ENCODE peak calls at places on chromosomes 13 and 19, in six cellular contexts. G, X, B, K, D and N are unnamed samples.

GRCh38 chr13:85798999-85799646 is at the start of gene SLITRK6:
- DNase-seq in G (no peak), X (no peak), B (peak; percentile 15), K (no peak), D (no peak), N (no peak)

GRCh38 chr19:56837492-56837891 is 3.0 kb downstream of the PEG3 start:
- DNase-seq in G (peak; percentile 92), X (peak; percentile 31), B (no peak), K (peak; percentile 76), D (peak; percentile 79), N (no peak)

GRCh38 chr19:42129399-42130253 is 2.6 kb downstream of the POU2F2 start:
- DNase-seq in G (peak; percentile 7), X (peak; percentile 29), B (no peak), K (no peak), D (peak; percentile 94), N (no peak)

GRCh38 chr13:40187324-40187795 is 479.1 kb downstream of the FOXO1 start:
- DNase-seq in G (no peak), X (no peak), B (no peak), K (no peak), D (peak; percentile 78), N (no peak)

GRCh38 chr19:7926727-7927604 is 1.0 kb upstream of the CTXN1 start:
- DNase-seq in G (peak; percentile 20), X (no peak), B (no peak), K (peak; percentile 48), D (peak; percentile 81), N (no peak)

GRCh38 chr19:56946164-56946563 is 105.6 kb upstream of the PEG3 start:
- DNase-seq in G (no peak), X (no peak), B (no peak), K (peak; percentile 55), D (no peak), N (no peak)

GRCh38 chr13:37640499-37640898 is 41.9 kb upstream of the POSTN start:
- DNase-seq in G (no peak), X (no peak), B (no peak), K (no peak), D (no peak), N (no peak)

GRCh38 chr13:26498524-26499208 is 58.8 kb upstream of the WASF3 start:
- DNase-seq in G (no peak), X (no peak), B (no peak), K (no peak), D (no peak), N (no peak)

GRCh38 chr13:20499986-20500385 is 25.7 kb downstream of the CRYL1 start:
- DNase-seq in G (no peak), X (no peak), B (no peak), K (no peak), D (no peak), N (no peak)

GRCh38 chr13:20825476-20825875 is 51.7 kb upstream of the EEF1AKMT1 start:
- DNase-seq in G (peak; percentile 35), X (no peak), B (no peak), K (no peak), D (no peak), N (no peak)

GRCh38 chr13:20779405-20779804 is 5.6 kb upstream of the EEF1AKMT1 start:
- DNase-seq in G (no peak), X (no peak), B (no peak), K (no peak), D (no peak), N (no peak)

GRCh38 chr13:110006304-110006703 is 219.9 kb upstream of the IRS2 start:
- DNase-seq in G (no peak), X (no peak), B (peak; percentile 62), K (no peak), D (no peak), N (no peak)

GRCh38 chr19:1618157-1619093 is 13.2 kb upstream of the UQCR11 start:
- DNase-seq in G (peak; percentile 40), X (peak; percentile 39), B (peak; percentile 29), K (no peak), D (no peak), N (no peak)

GRCh38 chr19:8238251-8238650 is 29.1 kb downstream of the CERS4 start:
- DNase-seq in G (no peak), X (no peak), B (no peak), K (no peak), D (no peak), N (no peak)

GRCh38 chr13:110634558-110634957 is 19.2 kb downstream of the NAXD start:
- DNase-seq in G (no peak), X (no peak), B (peak; percentile 12), K (no peak), D (no peak), N (no peak)

GRCh38 chr13:68390987-68391386 is 1160.9 kb upstream of the PCDH9 start:
- DNase-seq in G (no peak), X (no peak), B (no peak), K (no peak), D (no peak), N (no peak)

GRCh38 chr19:40806385-40807146 is 7.6 kb downstream of the EGLN2 start:
- DNase-seq in G (peak; percentile 53), X (peak; percentile 62), B (peak; percentile 57), K (peak; percentile 72), D (peak; percentile 93), N (peak; percentile 38)

DNA sequence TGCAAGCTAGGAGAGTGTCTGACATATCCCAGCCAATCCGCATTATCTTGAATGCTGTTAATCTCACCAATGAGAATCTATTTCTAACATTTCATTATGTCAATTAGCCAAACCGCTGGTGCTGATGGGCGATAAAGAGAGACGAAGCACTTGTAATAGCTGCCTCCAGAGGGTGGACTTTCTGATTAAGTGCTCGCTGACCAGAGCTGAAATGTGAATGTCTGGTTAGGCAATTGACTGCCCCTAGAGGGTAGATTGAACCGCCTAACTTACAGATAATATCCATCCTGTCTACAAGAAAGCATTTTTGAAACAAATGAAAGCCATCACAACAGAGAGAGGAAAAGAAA is 552 bp upstream of the GRWD1 start:
- DNase-seq in G (peak; percentile 38), X (no peak), B (peak; percentile 77), K (no peak), D (no peak), N (no peak)
- TF ChIP-seq POLR2A in G (no peak), X (no peak), B (no peak), K (no peak), D (no peak), N (no peak)

GRCh38 chr19:50513746-50514345 is at the start of gene ASPDH:
- DNase-seq in G (no peak), X (no peak), B (no peak), K (no peak), D (peak; percentile 81), N (no peak)

GRCh38 chr19:50512999-50513745 is 541 bp downstream of the ASPDH start:
- DNase-seq in G (no peak), X (no peak), B (no peak), K (no peak), D (peak; percentile 64), N (no peak)

GRCh38 chr19:50515168-50515561 is 1.5 kb upstream of the ASPDH start:
- DNase-seq in G (no peak), X (no peak), B (no peak), K (no peak), D (peak; percentile 75), N (no peak)

GRCh38 chr19:50516456-50516855 is 2.7 kb upstream of the ASPDH start:
- DNase-seq in G (no peak), X (no peak), B (no peak), K (no peak), D (peak; percentile 51), N (no peak)

DNA sequence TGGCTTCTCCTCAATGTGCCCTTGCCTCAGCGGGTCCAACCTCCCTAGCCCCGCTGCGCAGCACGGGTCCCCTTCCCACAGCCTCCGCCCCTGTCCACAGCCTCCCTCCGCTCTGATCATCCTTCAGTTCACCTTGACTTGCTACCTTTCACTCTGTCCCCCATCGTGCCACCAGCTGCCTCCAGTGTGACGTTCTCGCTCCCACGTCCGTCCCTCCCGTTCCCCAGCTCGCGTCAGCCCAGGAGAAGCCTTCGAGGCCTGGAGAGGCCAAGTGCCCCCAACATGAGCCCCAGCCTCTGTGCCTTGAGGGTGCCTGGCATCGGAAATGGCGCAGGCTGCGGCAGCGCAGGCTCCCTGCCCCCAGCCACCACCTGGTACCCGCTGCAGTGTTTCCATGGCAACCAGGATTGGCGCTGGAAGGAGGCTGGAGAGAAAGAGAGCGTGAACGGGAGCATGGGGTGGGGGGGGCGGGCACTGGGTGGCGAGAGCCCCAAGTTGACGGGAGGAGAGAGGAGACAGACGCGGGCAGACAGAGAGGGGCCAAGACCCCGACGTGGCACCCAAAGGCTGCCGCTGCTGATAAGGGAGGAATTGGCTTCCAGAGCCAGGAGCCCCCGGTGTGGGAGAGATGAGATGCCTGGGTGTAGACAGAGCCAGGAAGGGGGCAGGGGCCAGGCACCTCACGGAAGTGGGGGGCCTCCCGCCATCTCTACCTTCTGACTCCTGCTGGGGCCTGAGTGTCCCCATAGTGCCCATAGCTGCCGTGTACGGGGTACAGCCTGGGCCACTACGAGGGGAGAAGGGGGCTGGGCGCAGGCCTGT is 844 bp upstream of the ASPDH start:
- DNase-seq in G (no peak), X (no peak), B (no peak), K (no peak), D (peak; percentile 74), N (no peak)
- H3K27me3 ChIP-seq in G (no peaks in the 10 kb centered on the region), X (no peaks in the 10 kb centered on the region), B (no peaks in the 10 kb centered on the region), K (no peaks in the 10 kb centered on the region), D (peaks cover 37% of the 10 kb centered on the region), N (peaks cover 22% of the 10 kb centered on the region)

GRCh38 chr19:55778331-55778730 is 9.4 kb downstream of the RFPL4AL1 start:
- DNase-seq in G (no peak), X (no peak), B (no peak), K (no peak), D (no peak), N (no peak)
- H3K9me3 ChIP-seq in G (no peaks in the 10 kb centered on the region), X (no peaks in the 10 kb centered on the region), B (no peaks in the 10 kb centered on the region), K (no peaks in the 10 kb centered on the region), D (no peaks in the 10 kb centered on the region), N (no peaks in the 10 kb centered on the region)

GRCh38 chr19:33812388-33813330 is 16.0 kb downstream of the KCTD15 start:
- DNase-seq in G (no peak), X (no peak), B (no peak), K (no peak), D (peak; percentile 67), N (no peak)
- TF ChIP-seq POLR2A in G (no peak), X (no peak), B (no peak), K (no peak), D (no peak), N (no peak)

DNA sequence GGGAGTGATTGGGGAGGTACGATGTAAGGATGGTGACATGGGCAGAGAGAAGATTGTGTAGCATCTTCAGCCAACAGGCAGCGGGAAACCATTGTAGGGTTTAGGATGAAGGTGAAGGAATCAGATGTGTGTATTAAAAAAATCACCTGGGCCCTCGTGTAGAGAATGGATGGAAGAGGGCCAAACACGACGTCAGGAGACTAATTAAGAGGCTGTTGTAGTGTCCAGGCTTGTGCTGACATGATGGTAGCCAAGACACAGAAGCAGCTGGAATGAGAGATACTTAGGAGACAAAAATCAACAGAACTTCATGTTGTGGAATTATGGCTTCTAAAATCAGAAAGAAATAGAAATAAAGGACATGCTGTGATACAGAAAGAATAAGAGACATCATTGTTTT is 41.2 kb upstream of the ARGLU1 start:
- DNase-seq in G (no peak), X (no peak), B (no peak), K (no peak), D (no peak), N (no peak)
- H3K27me3 ChIP-seq in G (no peaks in the 10 kb centered on the region), X (no peaks in the 10 kb centered on the region), B (no peaks in the 10 kb centered on the region), K (no peaks in the 10 kb centered on the region), D (no peaks in the 10 kb centered on the region), N (no peaks in the 10 kb centered on the region)

DNA sequence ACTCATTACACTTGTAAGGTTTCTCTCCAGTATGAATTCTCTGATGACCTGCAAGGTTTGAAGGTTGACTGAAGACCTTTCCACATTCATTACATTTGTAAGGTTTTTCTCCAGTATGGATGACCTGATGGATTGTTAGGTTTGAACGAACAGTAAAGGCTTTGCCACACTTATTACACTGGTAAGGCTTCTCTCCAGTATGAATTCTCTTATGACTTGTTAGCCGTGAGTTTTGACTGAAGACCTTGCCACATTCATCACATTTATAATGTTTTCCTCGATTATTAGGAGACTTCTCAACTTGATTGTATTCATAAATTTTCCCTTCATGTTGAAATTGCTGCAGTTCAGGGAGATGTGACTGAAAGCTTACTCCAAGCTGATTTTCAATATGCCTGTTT is 6.8 kb upstream of the ZNF347 start:
- DNase-seq in G (no peak), X (no peak), B (no peak), K (no peak), D (no peak), N (no peak)
- H3K9me3 ChIP-seq in G (no peaks in the 10 kb centered on the region), X (peaks cover 16% of the 10 kb centered on the region), B (peaks cover 12% of the 10 kb centered on the region), K (peaks cover 22% of the 10 kb centered on the region), D (peaks cover 95% of the 10 kb centered on the region), N (peaks cover 39% of the 10 kb centered on the region)